ENCODE peak calls at places on chromosomes 4 and X, in eight cellular contexts. C, K, I, G, X, T, U and Q are unnamed samples. For H3K4me1, the result is how much of the 10 kb centered on the place peaks cover.

GRCh38 chr4:24405356-24405755 is 179.0 kb downstream of the DHX15 start:
- DNase-seq in T (no peak), C (no peak), U (no peak), I (no peak), K (no peak), X (no peak), G (no peak), Q (no peak)

GRCh38 chr4:89129080-89129640 is 17.8 kb downstream of the TIGD2 start:
- DNase-seq in X (no peak), K (no peak), G (no peak), U (no peak), I (no peak), T (peak), C (no peak), Q (no peak)

GRCh38 chrX:96474357-96475125 is 210.1 kb upstream of the DIAPH2 start:
- DNase-seq in G (no peak), T (peak), C (no peak), U (no peak), X (no peak), I (no peak), K (no peak), Q (no peak)

GRCh38 chr4:27066591-27066990 is 205.9 kb downstream of the STIM2 start:
- DNase-seq in G (no peak), U (no peak), T (no peak), C (no peak), I (no peak), X (no peak), K (no peak), Q (no peak)

GRCh38 chrX:97743014-97743413 is 859.3 kb downstream of the RPA4 start:
- DNase-seq in X (no peak), C (no peak), T (no peak), I (no peak), G (no peak), U (no peak), K (no peak), Q (peak)

GRCh38 chr4:120725639-120726585 is 196.6 kb downstream of the PRDM5 start:
- DNase-seq in C (no peak), U (no peak), X (no peak), T (no peak), K (no peak), G (no peak), I (no peak), Q (no peak)

GRCh38 chrX:134484039-134484438 is 24.1 kb downstream of the HPRT1 start:
- DNase-seq in G (no peak), C (no peak), I (no peak), K (no peak), X (peak), T (peak), U (no peak), Q (no peak)

GRCh38 chr4:182015893-182016292 is 227.3 kb upstream of the TENM3 start:
- DNase-seq in G (no peak), X (no peak), U (no peak), C (no peak), K (no peak), T (peak), I (no peak), Q (no peak)

GRCh38 chr4:54073481-54073880 is 9.1 kb upstream of the CHIC2 start:
- DNase-seq in C (no peak), T (peak), X (no peak), U (no peak), K (no peak), G (no peak), I (no peak), Q (no peak)

GRCh38 chrX:73214366-73215094 is at the start of gene NAP1L2:
- DNase-seq in X (peak), T (no peak), U (peak), G (peak), C (no peak), I (peak), K (peak), Q (no peak)

GRCh38 chrX:136318166-136318565 is 17.4 kb downstream of the ADGRG4 start:
- DNase-seq in U (no peak), K (no peak), I (no peak), X (no peak), T (no peak), C (no peak), G (no peak), Q (no peak)

GRCh38 chrX:74526786-74527185 is 87.6 kb downstream of the RLIM start:
- DNase-seq in U (no peak), G (no peak), I (no peak), T (no peak), K (no peak), C (no peak), X (no peak), Q (no peak)

GRCh38 chr4:165398570-165398969 is 19.8 kb downstream of the CPE start:
- DNase-seq in G (no peak), C (no peak), K (no peak), X (peak), U (no peak), I (no peak), T (peak), Q (no peak)

GRCh38 chr4:124083706-124084105 is 628.8 kb downstream of the ANKRD50 start:
- DNase-seq in X (no peak), T (no peak), G (no peak), I (no peak), U (no peak), C (no peak), K (no peak), Q (no peak)

GRCh38 chr4:95732061-95732460 is 107.8 kb upstream of the PDHA2 start:
- DNase-seq in T (no peak), X (no peak), C (no peak), G (no peak), K (no peak), U (no peak), I (no peak), Q (peak)

GRCh38 chr4:88661724-88662123 is 35.9 kb downstream of the NAP1L5 start:
- DNase-seq in G (no peak), K (no peak), U (no peak), T (peak), I (no peak), X (no peak), C (no peak), Q (no peak)

GRCh38 chr4:18689308-18689915 is 667.9 kb upstream of the LCORL start:
- DNase-seq in G (peak), T (peak), C (peak), U (peak), X (peak), K (no peak), I (peak), Q (peak)

GRCh38 chrX:10629905-10630304 is 9.5 kb upstream of the MID1 start:
- DNase-seq in I (no peak), U (no peak), G (no peak), K (no peak), C (no peak), X (no peak), T (no peak), Q (no peak)

GRCh38 chrX:30982467-30982866 is 89.4 kb downstream of the FTHL17 start:
- DNase-seq in X (no peak), G (no peak), I (no peak), T (no peak), C (no peak), K (no peak), U (no peak), Q (no peak)

GRCh38 chrX:41095962-41096955 is 11.0 kb downstream of the USP9X start:
- DNase-seq in T (no peak), I (no peak), G (no peak), K (no peak), U (no peak), X (peak), C (no peak), Q (no peak)

DNA sequence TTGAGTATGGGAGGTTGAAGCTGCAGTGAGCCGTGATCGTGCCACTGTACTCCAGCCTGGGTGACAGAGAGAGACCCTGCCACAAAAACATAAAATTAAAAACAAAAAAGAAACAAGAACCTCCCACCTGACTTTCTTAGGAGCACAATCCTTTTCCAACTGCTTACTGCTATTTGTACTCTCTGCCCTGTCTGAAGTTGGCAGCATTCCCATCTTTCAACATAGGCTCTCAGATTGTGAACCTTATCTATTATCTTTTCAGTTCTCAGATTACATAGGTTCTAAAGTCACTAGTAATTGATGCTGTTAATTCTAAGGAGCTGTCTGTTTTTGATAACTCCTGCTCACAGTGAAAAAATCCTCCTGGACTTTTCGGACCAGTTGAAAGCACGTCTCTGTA is 812.2 kb upstream of the CT83 start:
- DNase-seq in T (no peak), X (no peak), G (no peak), I (no peak), U (no peak), C (no peak), K (no peak), Q (no peak)
- H3K4me1 ChIP-seq in T (under half), X (under half), G (under half), I (under half), U (under half), C (under half), K (under half), Q (under half)

GRCh38 chr4:33924239-33924638 is 2320.1 kb downstream of the ARAP2 start:
- DNase-seq in G (no peak), X (peak), T (peak), C (no peak), U (no peak), I (no peak), K (no peak), Q (peak)

GRCh38 chr4:33930497-33930896 is 2313.8 kb downstream of the ARAP2 start:
- DNase-seq in T (no peak), G (no peak), C (no peak), X (no peak), U (no peak), I (no peak), K (no peak), Q (no peak)

GRCh38 chr4:33923469-33923868 is 2320.8 kb downstream of the ARAP2 start:
- DNase-seq in K (no peak), I (no peak), T (no peak), U (no peak), C (no peak), X (no peak), G (no peak), Q (no peak)

DNA sequence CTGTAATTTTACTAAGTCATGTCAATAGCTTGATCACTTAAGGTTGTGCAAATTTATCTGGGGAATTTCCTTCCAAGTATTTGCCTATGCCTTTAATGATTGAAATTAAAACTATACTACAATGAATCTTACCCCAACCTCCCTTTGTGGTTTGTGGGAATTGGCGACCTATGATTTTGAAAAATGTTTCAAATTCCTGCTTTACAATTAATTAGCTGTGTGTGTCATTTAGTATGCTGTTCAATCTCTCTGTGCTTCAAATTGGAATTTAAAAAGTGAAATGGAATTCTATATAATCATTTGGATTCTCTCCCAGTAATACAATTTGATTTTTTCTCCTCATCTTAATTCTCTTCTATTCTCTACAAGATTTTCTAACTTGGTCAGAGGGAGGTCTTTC is 2319.5 kb downstream of the ARAP2 start:
- DNase-seq in G (no peak), X (no peak), C (no peak), U (no peak), T (no peak), I (no peak), K (no peak), Q (no peak)
- H3K4me1 ChIP-seq in G (under half), X (under half), C (under half), U (under half), T (under half), I (under half), K (under half), Q (under half)

GRCh38 chrX:40097101-40097491 is 662 bp downstream of the BCOR start:
- DNase-seq in U (no peak), I (peak), X (no peak), C (no peak), K (no peak), T (no peak), G (peak), Q (no peak)

GRCh38 chrX:40094900-40095587 is 2.7 kb downstream of the BCOR start:
- DNase-seq in U (no peak), T (no peak), G (no peak), K (no peak), C (no peak), I (no peak), X (peak), Q (no peak)

GRCh38 chrX:40094041-40094899 is 3.5 kb downstream of the BCOR start:
- DNase-seq in C (no peak), I (peak), K (no peak), G (peak), U (no peak), T (peak), X (peak), Q (peak)

GRCh38 chrX:40096395-40097091 is 1.2 kb downstream of the BCOR start:
- DNase-seq in K (peak), X (peak), C (no peak), U (no peak), G (peak), I (peak), T (peak), Q (peak)

GRCh38 chrX:40095588-40096394 is 2.0 kb downstream of the BCOR start:
- DNase-seq in I (peak), X (peak), G (no peak), K (no peak), C (no peak), U (no peak), T (no peak), Q (no peak)
- H3K4me1 ChIP-seq in I (under half), X (under half), G (under half), K (under half), C (under half), U (under half), T (under half), Q (under half)

GRCh38 chrX:66672106-66672505 is 33.2 kb upstream of the EDA2R start:
- DNase-seq in G (no peak), U (no peak), K (no peak), C (no peak), X (no peak), I (no peak), T (peak), Q (no peak)
- H3K4me1 ChIP-seq in G (under half), U (under half), K (under half), C (under half), X (under half), I (under half), T (under half), Q (under half)